ENCODE peak calls at places on chromosomes 4 and X, in seven cellular contexts. One of them, this sample, is unnamed.

GRCh38 chr4:7172946-7173345 is 19.4 kb upstream of the SORCS2 start:
- DNase-seq in OCI-LY7: no peak
- DNase-seq in endothelial cell of umbilical vein: no peak
- DNase-seq in psoas muscle: no peak
- DNase-seq in transverse colon: no peak
- DNase-seq in ovary: no peak
- DNase-seq in HCT116: no peak
- DNase-seq in this sample: no peak

GRCh38 chrX:78593701-78594100 is 65.4 kb downstream of the RTL3 start:
- DNase-seq in transverse colon: no peak
- DNase-seq in ovary: no peak
- DNase-seq in psoas muscle: no peak
- DNase-seq in HCT116: no peak
- DNase-seq in OCI-LY7: no peak
- DNase-seq in endothelial cell of umbilical vein: no peak
- DNase-seq in this sample: no peak

GRCh38 chrX:98296129-98296528 is 1412.4 kb downstream of the RPA4 start:
- DNase-seq in endothelial cell of umbilical vein: no peak
- DNase-seq in ovary: no peak
- DNase-seq in HCT116: no peak
- DNase-seq in OCI-LY7: no peak
- DNase-seq in psoas muscle: no peak
- DNase-seq in transverse colon: no peak
- DNase-seq in this sample: no peak

GRCh38 chrX:80578518-80579105 is 158.4 kb downstream of the TENT5D start:
- DNase-seq in psoas muscle: no peak
- DNase-seq in ovary: no peak
- DNase-seq in HCT116: peak; percentile 10
- DNase-seq in transverse colon: no peak
- DNase-seq in endothelial cell of umbilical vein: peak; percentile 1
- DNase-seq in OCI-LY7: peak; percentile 5
- DNase-seq in this sample: peak; percentile 29

GRCh38 chrX:136146614-136147319 is 566 bp upstream of the FHL1 start:
- DNase-seq in ovary: peak; percentile 49
- DNase-seq in psoas muscle: peak; percentile 24
- DNase-seq in HCT116: no peak
- DNase-seq in transverse colon: no peak
- DNase-seq in endothelial cell of umbilical vein: peak; percentile 30
- DNase-seq in OCI-LY7: no peak
- DNase-seq in this sample: no peak

GRCh38 chr4:183328832-183329231 is 6.6 kb upstream of the CLDN24 start:
- DNase-seq in ovary: no peak
- DNase-seq in psoas muscle: no peak
- DNase-seq in transverse colon: no peak
- DNase-seq in OCI-LY7: no peak
- DNase-seq in HCT116: no peak
- DNase-seq in endothelial cell of umbilical vein: peak; percentile 37
- DNase-seq in this sample: no peak

GRCh38 chr4:173138636-173139035 is 30.0 kb upstream of the GALNT7 start:
- DNase-seq in HCT116: no peak
- DNase-seq in OCI-LY7: no peak
- DNase-seq in endothelial cell of umbilical vein: no peak
- DNase-seq in psoas muscle: no peak
- DNase-seq in transverse colon: no peak
- DNase-seq in ovary: no peak
- DNase-seq in this sample: no peak

GRCh38 chrX:58025979-58026378 is 115.7 kb upstream of the ZXDA start:
- DNase-seq in OCI-LY7: peak; percentile 59
- DNase-seq in endothelial cell of umbilical vein: peak; percentile 19
- DNase-seq in ovary: no peak
- DNase-seq in HCT116: peak; percentile 26
- DNase-seq in psoas muscle: no peak
- DNase-seq in transverse colon: peak; percentile 27
- DNase-seq in this sample: peak; percentile 33

GRCh38 chrX:66017659-66018170 is 22.2 kb downstream of the VSIG4 start:
- DNase-seq in HCT116: no peak
- DNase-seq in transverse colon: no peak
- DNase-seq in ovary: no peak
- DNase-seq in endothelial cell of umbilical vein: no peak
- DNase-seq in OCI-LY7: no peak
- DNase-seq in psoas muscle: no peak
- DNase-seq in this sample: no peak

GRCh38 chr4:31078661-31079060 is 358.5 kb downstream of the PCDH7 start:
- DNase-seq in ovary: no peak
- DNase-seq in endothelial cell of umbilical vein: no peak
- DNase-seq in psoas muscle: no peak
- DNase-seq in HCT116: no peak
- DNase-seq in OCI-LY7: no peak
- DNase-seq in transverse colon: no peak
- DNase-seq in this sample: no peak

GRCh38 chrX:134364711-134365110 is 95.3 kb upstream of the HPRT1 start:
- DNase-seq in HCT116: no peak
- DNase-seq in transverse colon: no peak
- DNase-seq in psoas muscle: no peak
- DNase-seq in OCI-LY7: no peak
- DNase-seq in ovary: no peak
- DNase-seq in endothelial cell of umbilical vein: no peak
- DNase-seq in this sample: no peak

GRCh38 chr4:82797048-82797590 is 1.5 kb downstream of the SCD5 start:
- DNase-seq in ovary: peak; percentile 47
- DNase-seq in OCI-LY7: no peak
- DNase-seq in endothelial cell of umbilical vein: peak; percentile 44
- DNase-seq in psoas muscle: no peak
- DNase-seq in HCT116: no peak
- DNase-seq in transverse colon: no peak
- DNase-seq in this sample: no peak

GRCh38 chr4:26127851-26128337 is 192.9 kb upstream of the RBPJ start:
- DNase-seq in HCT116: no peak
- DNase-seq in psoas muscle: no peak
- DNase-seq in OCI-LY7: no peak
- DNase-seq in transverse colon: no peak
- DNase-seq in endothelial cell of umbilical vein: no peak
- DNase-seq in ovary: no peak
- DNase-seq in this sample: peak; percentile 94

GRCh38 chr4:106263594-106264330 is 52.2 kb downstream of the TBCK start:
- DNase-seq in HCT116: no peak
- DNase-seq in endothelial cell of umbilical vein: no peak
- DNase-seq in ovary: no peak
- DNase-seq in OCI-LY7: no peak
- DNase-seq in transverse colon: no peak
- DNase-seq in psoas muscle: no peak
- DNase-seq in this sample: no peak

GRCh38 chr4:106268731-106269272 is 47.2 kb downstream of the TBCK start:
- DNase-seq in endothelial cell of umbilical vein: no peak
- DNase-seq in OCI-LY7: no peak
- DNase-seq in psoas muscle: no peak
- DNase-seq in transverse colon: no peak
- DNase-seq in ovary: no peak
- DNase-seq in HCT116: no peak
- DNase-seq in this sample: no peak

GRCh38 chr4:106261980-106262379 is 54.0 kb downstream of the TBCK start:
- DNase-seq in HCT116: no peak
- DNase-seq in endothelial cell of umbilical vein: no peak
- DNase-seq in OCI-LY7: no peak
- DNase-seq in psoas muscle: no peak
- DNase-seq in transverse colon: no peak
- DNase-seq in ovary: no peak
- DNase-seq in this sample: no peak

GRCh38 chr4:106264331-106264728 is 51.7 kb downstream of the TBCK start:
- DNase-seq in transverse colon: no peak
- DNase-seq in ovary: no peak
- DNase-seq in psoas muscle: no peak
- DNase-seq in OCI-LY7: no peak
- DNase-seq in HCT116: no peak
- DNase-seq in endothelial cell of umbilical vein: no peak
- DNase-seq in this sample: peak; percentile 39

GRCh38 chr4:106266201-106266600 is 49.8 kb downstream of the TBCK start:
- DNase-seq in endothelial cell of umbilical vein: peak; percentile 72
- DNase-seq in OCI-LY7: peak; percentile 46
- DNase-seq in ovary: no peak
- DNase-seq in HCT116: peak; percentile 34
- DNase-seq in psoas muscle: no peak
- DNase-seq in transverse colon: no peak
- DNase-seq in this sample: peak; percentile 56
- TF ChIP-seq CTCF in endothelial cell of umbilical vein: peak; percentile 40
- TF ChIP-seq CTCF in OCI-LY7: peak; percentile 83
- TF ChIP-seq CTCF in ovary: no peak
- TF ChIP-seq CTCF in HCT116: peak; percentile 45
- TF ChIP-seq CTCF in psoas muscle: peak; percentile 34
- TF ChIP-seq CTCF in transverse colon: peak; percentile 18
- TF ChIP-seq CTCF in this sample: peak; percentile 60

GRCh38 chr4:87366763-87367162 is 24.2 kb downstream of the HSD17B11 start:
- DNase-seq in transverse colon: no peak
- DNase-seq in OCI-LY7: no peak
- DNase-seq in endothelial cell of umbilical vein: no peak
- DNase-seq in HCT116: no peak
- DNase-seq in ovary: no peak
- DNase-seq in psoas muscle: no peak
- DNase-seq in this sample: no peak
- H3K36me3 ChIP-seq in transverse colon: peaks cover 75% of the 10 kb centered on the region
- H3K36me3 ChIP-seq in OCI-LY7: peaks cover 45% of the 10 kb centered on the region
- H3K36me3 ChIP-seq in endothelial cell of umbilical vein: no peaks in the 10 kb centered on the region
- H3K36me3 ChIP-seq in HCT116: peaks cover 20% of the 10 kb centered on the region
- H3K36me3 ChIP-seq in ovary: no peaks in the 10 kb centered on the region
- H3K36me3 ChIP-seq in psoas muscle: no peaks in the 10 kb centered on the region
- H3K36me3 ChIP-seq in this sample: no peaks in the 10 kb centered on the region

DNA sequence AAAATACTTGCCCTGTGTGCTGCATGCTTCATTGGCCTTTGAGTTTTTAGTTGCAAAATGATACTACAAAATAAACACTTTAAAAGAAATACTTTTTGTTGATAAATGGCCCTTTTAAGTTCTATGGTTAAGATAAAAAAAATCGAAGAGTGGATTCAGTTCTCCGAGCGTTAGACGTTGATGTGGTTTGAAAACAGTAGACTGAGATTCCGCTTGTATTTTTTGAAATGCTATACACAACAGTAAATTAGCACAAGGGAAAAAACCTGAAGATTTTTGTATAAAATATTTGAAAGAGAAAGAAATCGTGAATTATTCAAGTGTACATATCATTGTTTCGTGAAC is 1.4 kb downstream of the BMP2K start:
- DNase-seq in ovary: no peak
- DNase-seq in HCT116: no peak
- DNase-seq in OCI-LY7: no peak
- DNase-seq in transverse colon: no peak
- DNase-seq in psoas muscle: no peak
- DNase-seq in endothelial cell of umbilical vein: no peak
- DNase-seq in this sample: no peak
- H3K4me3 ChIP-seq in ovary: peak overlapping the region; percentile 70
- H3K4me3 ChIP-seq in HCT116: peak overlapping the region; percentile 88
- H3K4me3 ChIP-seq in OCI-LY7: peak overlapping the region; percentile 76
- H3K4me3 ChIP-seq in transverse colon: peak overlapping the region; percentile 83
- H3K4me3 ChIP-seq in psoas muscle: peak overlapping the region; percentile 90
- H3K4me3 ChIP-seq in endothelial cell of umbilical vein: peak overlapping the region; percentile 91
- H3K4me3 ChIP-seq in this sample: peak overlapping the region; percentile 96

DNA sequence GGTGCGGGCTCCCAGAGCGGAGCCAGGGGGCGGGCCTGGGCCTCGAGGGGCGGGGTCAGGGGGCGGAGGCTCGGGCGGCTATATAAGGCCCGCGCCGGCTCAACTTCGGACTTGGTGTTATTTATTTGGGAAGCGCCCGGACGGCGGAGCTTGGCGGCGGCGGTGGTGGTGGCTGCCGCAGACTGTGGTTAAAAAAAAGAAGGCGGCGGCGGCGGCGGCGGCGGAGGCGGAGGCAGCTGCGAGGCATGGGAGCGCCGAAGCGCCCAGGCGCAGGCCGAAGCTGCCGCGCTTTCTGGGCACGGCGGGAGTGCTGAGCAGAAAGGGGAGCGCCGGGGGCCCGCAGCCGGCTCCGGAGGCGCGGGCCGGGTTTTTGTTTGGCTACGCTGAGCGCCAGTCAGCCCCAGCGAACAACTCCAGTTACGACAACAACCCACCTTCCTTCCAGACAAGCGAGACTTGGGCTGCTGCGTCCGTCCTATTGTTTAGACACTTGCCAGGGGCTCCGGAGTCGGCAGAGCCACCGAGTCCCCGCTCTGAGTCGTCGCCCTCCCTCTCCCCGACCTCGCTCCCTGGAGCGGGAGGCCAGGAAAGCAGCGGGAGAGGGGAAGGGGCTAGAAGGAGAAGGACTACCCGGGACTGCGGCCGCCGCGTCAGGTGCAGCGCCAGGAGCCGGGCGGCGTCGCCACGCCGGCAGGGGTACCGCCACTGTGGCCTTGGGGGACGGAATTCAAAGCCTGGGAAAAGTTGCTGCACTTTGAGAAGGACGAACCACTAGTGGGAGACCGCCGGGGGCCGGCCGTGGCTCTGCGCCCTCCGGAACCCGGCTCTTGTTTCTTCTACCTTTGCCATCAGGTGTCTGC is at the start of gene SLIT2:
- DNase-seq in transverse colon: peak; percentile 81
- DNase-seq in ovary: peak; percentile 87
- DNase-seq in HCT116: peak; percentile 24
- DNase-seq in psoas muscle: peak; percentile 83
- DNase-seq in endothelial cell of umbilical vein: peak; percentile 87
- DNase-seq in OCI-LY7: no peak
- DNase-seq in this sample: peak; percentile 35
- TF ChIP-seq CTCF in transverse colon: no peak
- TF ChIP-seq CTCF in ovary: no peak
- TF ChIP-seq CTCF in HCT116: no peak
- TF ChIP-seq CTCF in psoas muscle: no peak
- TF ChIP-seq CTCF in endothelial cell of umbilical vein: no peak
- TF ChIP-seq CTCF in OCI-LY7: no peak
- TF ChIP-seq CTCF in this sample: no peak

GRCh38 chr4:103150677-103151076 is 47.5 kb downstream of the CENPE start:
- DNase-seq in transverse colon: no peak
- DNase-seq in OCI-LY7: no peak
- DNase-seq in HCT116: no peak
- DNase-seq in psoas muscle: no peak
- DNase-seq in endothelial cell of umbilical vein: peak; percentile 11
- DNase-seq in ovary: no peak
- DNase-seq in this sample: peak; percentile 92
- H3K36me3 ChIP-seq in transverse colon: no peaks in the 10 kb centered on the region
- H3K36me3 ChIP-seq in OCI-LY7: peaks cover 90% of the 10 kb centered on the region
- H3K36me3 ChIP-seq in HCT116: peaks cover 46% of the 10 kb centered on the region
- H3K36me3 ChIP-seq in psoas muscle: no peaks in the 10 kb centered on the region
- H3K36me3 ChIP-seq in endothelial cell of umbilical vein: peaks cover 21% of the 10 kb centered on the region
- H3K36me3 ChIP-seq in ovary: no peaks in the 10 kb centered on the region
- H3K36me3 ChIP-seq in this sample: peaks cover 1% of the 10 kb centered on the region

GRCh38 chrX:123455693-123456092 is 271.6 kb downstream of the GRIA3 start:
- DNase-seq in ovary: no peak
- DNase-seq in transverse colon: no peak
- DNase-seq in HCT116: no peak
- DNase-seq in psoas muscle: no peak
- DNase-seq in endothelial cell of umbilical vein: no peak
- DNase-seq in OCI-LY7: no peak
- DNase-seq in this sample: no peak
- H3K4me3 ChIP-seq in ovary: no peak overlapping the region
- H3K4me3 ChIP-seq in transverse colon: no peak overlapping the region
- H3K4me3 ChIP-seq in HCT116: no peak overlapping the region
- H3K4me3 ChIP-seq in psoas muscle: no peak overlapping the region
- H3K4me3 ChIP-seq in endothelial cell of umbilical vein: no peak overlapping the region
- H3K4me3 ChIP-seq in OCI-LY7: no peak overlapping the region
- H3K4me3 ChIP-seq in this sample: no peak overlapping the region

DNA sequence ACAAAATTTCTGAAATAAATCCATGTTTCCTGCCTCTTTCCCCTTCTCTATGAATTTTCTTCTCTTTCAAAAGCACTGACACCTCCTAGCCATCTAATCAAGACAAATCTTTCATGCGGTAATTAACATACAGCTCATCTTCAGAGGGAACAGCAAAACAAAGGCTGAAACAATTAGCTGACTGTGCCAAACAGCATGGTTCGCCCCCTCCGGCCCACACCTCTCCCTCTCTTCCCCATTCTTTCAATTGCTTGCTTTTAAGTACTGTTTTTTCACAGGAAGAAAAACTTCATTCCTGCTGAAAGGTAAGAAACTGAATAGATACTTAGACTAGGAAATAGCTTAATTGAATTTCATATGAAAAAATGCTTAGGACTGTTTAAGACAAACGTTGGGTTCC is 291.1 kb upstream of the NOCT start:
- DNase-seq in psoas muscle: no peak
- DNase-seq in endothelial cell of umbilical vein: no peak
- DNase-seq in HCT116: no peak
- DNase-seq in transverse colon: no peak
- DNase-seq in ovary: no peak
- DNase-seq in OCI-LY7: no peak
- DNase-seq in this sample: no peak
- TF ChIP-seq CTCF in psoas muscle: no peak
- TF ChIP-seq CTCF in endothelial cell of umbilical vein: no peak
- TF ChIP-seq CTCF in HCT116: no peak
- TF ChIP-seq CTCF in transverse colon: no peak
- TF ChIP-seq CTCF in ovary: no peak
- TF ChIP-seq CTCF in OCI-LY7: no peak
- TF ChIP-seq CTCF in this sample: no peak

This sample was measured in bronchial epithelial cell.